ENCODE peak calls at places on chromosome 1, in nine cellular contexts. G, D, O, K, Q, Y, T, M and X are unnamed samples.

GRCh38 chr1:221869759-221870158 is 127.9 kb upstream of the DUSP10 start:
- DNase-seq in G (no peak), D (no peak), O (peak; percentile 72), K (no peak), Q (no peak), Y (no peak), T (peak; percentile 38), M (no peak), X (no peak)

GRCh38 chr1:901108-901859 is 22.4 kb upstream of the SAMD11 start:
- DNase-seq in G (no peak), D (no peak), O (no peak), K (no peak), Q (no peak), Y (no peak), T (no peak), M (no peak), X (peak; percentile 0)

GRCh38 chr1:6294080-6294867 is 33.4 kb upstream of the GPR153 start:
- DNase-seq in G (no peak), D (no peak), O (no peak), K (no peak), Q (no peak), Y (no peak), T (no peak), M (no peak), X (no peak)

GRCh38 chr1:225919906-225920305 is 4.1 kb downstream of the PYCR2 start:
- DNase-seq in G (peak; percentile 81), D (peak; percentile 91), O (peak; percentile 86), K (peak; percentile 79), Q (peak; percentile 24), Y (peak; percentile 42), T (peak; percentile 85), M (no peak), X (peak; percentile 31)

GRCh38 chr1:190144650-190145049 is 333.0 kb downstream of the BRINP3 start:
- DNase-seq in G (no peak), D (no peak), O (no peak), K (no peak), Q (no peak), Y (no peak), T (no peak), M (no peak), X (no peak)

GRCh38 chr1:33182896-33183295 is 1.1 kb upstream of the TRIM62 start:
- DNase-seq in G (no peak), D (no peak), O (no peak), K (no peak), Q (no peak), Y (no peak), T (no peak), M (peak; percentile 80), X (no peak)

GRCh38 chr1:30410153-30410851 is 313.1 kb downstream of the MATN1 start:
- DNase-seq in G (no peak), D (no peak), O (no peak), K (peak; percentile 45), Q (no peak), Y (no peak), T (no peak), M (peak; percentile 76), X (no peak)

GRCh38 chr1:245182028-245182427 is 27.2 kb downstream of the KIF26B start:
- DNase-seq in G (no peak), D (no peak), O (no peak), K (no peak), Q (no peak), Y (no peak), T (no peak), M (no peak), X (no peak)

GRCh38 chr1:87560137-87560536 is 231.5 kb downstream of the LMO4 start:
- DNase-seq in G (no peak), D (no peak), O (no peak), K (no peak), Q (no peak), Y (no peak), T (no peak), M (no peak), X (no peak)

GRCh38 chr1:61183471-61184034 is 101.2 kb downstream of the NFIA start:
- DNase-seq in G (peak; percentile 69), D (no peak), O (peak; percentile 78), K (no peak), Q (no peak), Y (peak; percentile 91), T (peak; percentile 58), M (no peak), X (no peak)

GRCh38 chr1:193120604-193121166 is 1.1 kb upstream of the CDC73 start:
- DNase-seq in G (no peak), D (peak; percentile 9), O (no peak), K (no peak), Q (no peak), Y (no peak), T (no peak), M (no peak), X (no peak)
- H3K4me3 ChIP-seq in G (no peak overlapping the region), D (no peak overlapping the region), O (no peak overlapping the region), K (peak overlapping the region; percentile 87), Q (peak overlapping the region; percentile 78), Y (no peak overlapping the region), T (no peak overlapping the region), M (peak overlapping the region; percentile 82), X (peak overlapping the region; percentile 97)

DNA sequence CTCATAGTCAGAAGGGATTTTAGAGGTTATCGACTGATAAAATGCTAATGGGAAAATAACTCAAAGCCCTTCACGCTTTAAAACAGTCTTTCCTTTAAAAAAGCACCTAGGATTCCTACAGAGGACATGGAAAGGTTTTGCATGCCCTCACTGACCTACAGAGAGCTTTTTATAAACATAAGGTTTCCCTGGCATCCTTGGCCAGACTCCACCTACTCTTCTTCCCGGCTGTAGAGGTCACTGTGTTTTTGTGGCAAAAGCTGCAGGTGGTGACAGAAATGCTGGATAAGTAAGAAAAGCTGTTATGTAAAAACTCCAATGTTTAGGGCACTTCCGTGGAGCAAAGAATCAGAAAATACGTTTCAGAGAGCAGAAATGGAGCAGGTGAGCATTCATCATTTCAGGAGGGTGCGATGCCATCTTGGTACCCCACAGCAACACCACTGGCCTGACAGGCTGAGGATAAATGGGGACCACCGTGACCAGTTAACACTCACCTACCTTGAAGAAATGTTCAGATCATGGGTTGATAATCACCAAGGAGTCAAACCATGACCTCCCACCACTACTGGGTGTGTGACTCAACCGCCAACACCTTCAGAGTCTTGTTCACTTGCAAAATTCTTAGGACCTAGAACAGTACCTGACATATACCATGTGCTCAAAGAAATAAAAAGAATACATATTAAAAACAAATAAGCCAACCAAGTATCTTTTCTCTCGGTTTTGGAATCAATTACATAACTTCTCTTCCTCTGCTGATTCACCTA is 46.6 kb downstream of the SSBP3 start:
- DNase-seq in G (no peak), D (no peak), O (no peak), K (no peak), Q (no peak), Y (no peak), T (no peak), M (no peak), X (no peak)
- TF ChIP-seq CTCF in G (no peak), D (no peak), O (no peak), K (no peak), Q (no peak), Y (peak; percentile 43), T (no peak), M (no peak), X (no peak)

GRCh38 chr1:94927405-94928175 is 680 bp upstream of the CNN3 start:
- DNase-seq in G (peak; percentile 60), D (peak; percentile 26), O (peak; percentile 69), K (no peak), Q (no peak), Y (no peak), T (peak; percentile 70), M (no peak), X (no peak)

GRCh38 chr1:94928293-94928939 is 1.5 kb upstream of the CNN3 start:
- DNase-seq in G (no peak), D (no peak), O (no peak), K (no peak), Q (no peak), Y (no peak), T (no peak), M (no peak), X (no peak)

GRCh38 chr1:94929351-94929814 is 2.5 kb upstream of the CNN3 start:
- DNase-seq in G (no peak), D (no peak), O (no peak), K (no peak), Q (no peak), Y (no peak), T (no peak), M (no peak), X (no peak)

GRCh38 chr1:94931254-94931841 is 4.4 kb upstream of the CNN3 start:
- DNase-seq in G (no peak), D (no peak), O (no peak), K (no peak), Q (no peak), Y (no peak), T (no peak), M (no peak), X (no peak)

GRCh38 chr1:94929816-94930215 is 2.9 kb upstream of the CNN3 start:
- DNase-seq in G (no peak), D (no peak), O (no peak), K (no peak), Q (no peak), Y (no peak), T (no peak), M (no peak), X (no peak)
- H3K4me3 ChIP-seq in G (no peak overlapping the region), D (peak overlapping the region; percentile 96), O (peak overlapping the region; percentile 62), K (peak overlapping the region; percentile 73), Q (peak overlapping the region; percentile 98), Y (no peak overlapping the region), T (no peak overlapping the region), M (peak overlapping the region; percentile 35), X (no peak overlapping the region)

GRCh38 chr1:182128502-182128901 is 67.0 kb upstream of the ZNF648 start:
- DNase-seq in G (no peak), D (no peak), O (no peak), K (no peak), Q (no peak), Y (no peak), T (no peak), M (no peak), X (no peak)

GRCh38 chr1:182129398-182129797 is 67.9 kb upstream of the ZNF648 start:
- DNase-seq in G (peak; percentile 54), D (no peak), O (no peak), K (no peak), Q (no peak), Y (no peak), T (no peak), M (no peak), X (no peak)

GRCh38 chr1:182122855-182123254 is 61.3 kb upstream of the ZNF648 start:
- DNase-seq in G (no peak), D (no peak), O (no peak), K (no peak), Q (no peak), Y (no peak), T (no peak), M (no peak), X (no peak)

GRCh38 chr1:182127656-182128055 is 66.1 kb upstream of the ZNF648 start:
- DNase-seq in G (no peak), D (no peak), O (no peak), K (no peak), Q (no peak), Y (no peak), T (no peak), M (no peak), X (no peak)

DNA sequence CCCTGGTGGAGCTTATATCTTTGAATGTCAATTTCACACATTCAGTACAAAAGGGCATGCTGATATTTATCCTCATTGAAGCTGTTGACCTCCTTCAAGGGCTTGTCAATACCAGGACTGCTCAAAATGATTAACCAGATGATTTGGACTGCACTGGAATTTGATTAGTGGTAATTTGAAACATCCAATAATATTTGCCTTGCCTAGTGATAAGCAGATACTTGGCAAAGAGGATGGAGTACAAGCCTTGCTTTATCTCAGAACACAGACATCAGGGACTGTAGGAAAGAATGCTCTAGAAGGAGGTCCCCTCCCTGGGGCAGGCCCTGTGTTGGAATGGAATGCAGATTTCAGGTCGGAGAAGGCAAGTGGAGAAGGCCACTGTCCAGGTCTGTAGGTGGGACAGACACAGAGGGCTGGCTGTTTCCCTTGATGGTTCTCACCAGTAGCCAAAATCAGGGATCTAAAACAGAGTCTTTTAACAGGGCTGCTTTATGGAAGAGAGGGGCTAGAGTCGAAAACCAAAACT is 64.8 kb upstream of the ZNF648 start:
- DNase-seq in G (no peak), D (no peak), O (no peak), K (no peak), Q (no peak), Y (no peak), T (no peak), M (no peak), X (no peak)
- TF ChIP-seq CTCF in G (no peak), D (no peak), O (no peak), K (no peak), Q (no peak), Y (no peak), T (no peak), M (no peak), X (no peak)